ENCODE peak calls at places on chromosome 11, in seven cellular contexts. One of them, this sample, is unnamed.

GRCh38 chr11:44607324-44607962 is 42.0 kb downstream of the CD82 start:
- DNase-seq in choroid plexus epithelial cell: no peak
- DNase-seq in HEK293T: no peak
- DNase-seq in thyroid gland: no peak
- DNase-seq in T47D: no peak
- DNase-seq in DMS 273 treated with DMSO at 0.1 percent for 48 hours: no peak
- DNase-seq in naive B cell: no peak
- DNase-seq in this sample: no peak

GRCh38 chr11:36490026-36490806 is 19.9 kb downstream of the TRAF6 start:
- DNase-seq in naive B cell: no peak
- DNase-seq in T47D: no peak
- DNase-seq in choroid plexus epithelial cell: no peak
- DNase-seq in DMS 273 treated with DMSO at 0.1 percent for 48 hours: no peak
- DNase-seq in HEK293T: no peak
- DNase-seq in thyroid gland: no peak
- DNase-seq in this sample: no peak

GRCh38 chr11:12496181-12497025 is 119.0 kb downstream of the PARVA start:
- DNase-seq in T47D: peak
- DNase-seq in HEK293T: no peak
- DNase-seq in thyroid gland: no peak
- DNase-seq in naive B cell: no peak
- DNase-seq in DMS 273 treated with DMSO at 0.1 percent for 48 hours: no peak
- DNase-seq in choroid plexus epithelial cell: no peak
- DNase-seq in this sample: no peak

GRCh38 chr11:93614111-93614784 is 47.2 kb upstream of the CEP295 start:
- DNase-seq in HEK293T: peak
- DNase-seq in thyroid gland: no peak
- DNase-seq in DMS 273 treated with DMSO at 0.1 percent for 48 hours: no peak
- DNase-seq in choroid plexus epithelial cell: no peak
- DNase-seq in naive B cell: no peak
- DNase-seq in T47D: peak
- DNase-seq in this sample: no peak

GRCh38 chr11:48013269-48013901 is 33.0 kb downstream of the PTPRJ start:
- DNase-seq in choroid plexus epithelial cell: peak
- DNase-seq in naive B cell: peak
- DNase-seq in T47D: no peak
- DNase-seq in thyroid gland: peak
- DNase-seq in DMS 273 treated with DMSO at 0.1 percent for 48 hours: no peak
- DNase-seq in HEK293T: no peak
- DNase-seq in this sample: no peak

GRCh38 chr11:95067042-95067827 is 516 bp downstream of the SRSF8 start:
- DNase-seq in T47D: peak
- DNase-seq in thyroid gland: peak
- DNase-seq in naive B cell: peak
- DNase-seq in choroid plexus epithelial cell: peak
- DNase-seq in DMS 273 treated with DMSO at 0.1 percent for 48 hours: peak
- DNase-seq in HEK293T: peak
- DNase-seq in this sample: peak

GRCh38 chr11:17013548-17014320 is 480 bp downstream of the PLEKHA7 start:
- DNase-seq in HEK293T: peak
- DNase-seq in naive B cell: peak
- DNase-seq in choroid plexus epithelial cell: no peak
- DNase-seq in T47D: peak
- DNase-seq in DMS 273 treated with DMSO at 0.1 percent for 48 hours: no peak
- DNase-seq in thyroid gland: peak
- DNase-seq in this sample: peak

GRCh38 chr11:64619811-64620285 is 28.8 kb downstream of the SLC22A12 start:
- DNase-seq in naive B cell: no peak
- DNase-seq in thyroid gland: peak
- DNase-seq in choroid plexus epithelial cell: peak
- DNase-seq in HEK293T: peak
- DNase-seq in T47D: peak
- DNase-seq in DMS 273 treated with DMSO at 0.1 percent for 48 hours: no peak
- DNase-seq in this sample: no peak

GRCh38 chr11:100774859-100775258 is 87.8 kb downstream of the ARHGAP42 start:
- DNase-seq in T47D: no peak
- DNase-seq in thyroid gland: no peak
- DNase-seq in naive B cell: no peak
- DNase-seq in HEK293T: no peak
- DNase-seq in DMS 273 treated with DMSO at 0.1 percent for 48 hours: no peak
- DNase-seq in choroid plexus epithelial cell: no peak
- DNase-seq in this sample: no peak

GRCh38 chr11:67352546-67353316 is 615 bp downstream of the POLD4 start:
- DNase-seq in thyroid gland: no peak
- DNase-seq in choroid plexus epithelial cell: no peak
- DNase-seq in naive B cell: no peak
- DNase-seq in T47D: peak
- DNase-seq in HEK293T: no peak
- DNase-seq in DMS 273 treated with DMSO at 0.1 percent for 48 hours: no peak
- DNase-seq in this sample: no peak

GRCh38 chr11:94924074-94925031 is 49.0 kb downstream of the CWC15 start:
- DNase-seq in HEK293T: no peak
- DNase-seq in choroid plexus epithelial cell: no peak
- DNase-seq in DMS 273 treated with DMSO at 0.1 percent for 48 hours: no peak
- DNase-seq in T47D: no peak
- DNase-seq in naive B cell: no peak
- DNase-seq in thyroid gland: no peak
- DNase-seq in this sample: no peak

GRCh38 chr11:1763796-1764661 is at the start of gene CTSD:
- DNase-seq in choroid plexus epithelial cell: peak
- DNase-seq in naive B cell: peak
- DNase-seq in thyroid gland: peak
- DNase-seq in HEK293T: peak
- DNase-seq in DMS 273 treated with DMSO at 0.1 percent for 48 hours: no peak
- DNase-seq in T47D: peak
- DNase-seq in this sample: peak

GRCh38 chr11:76048763-76049162 is 157.5 kb downstream of the WNT11 start:
- DNase-seq in choroid plexus epithelial cell: no peak
- DNase-seq in thyroid gland: no peak
- DNase-seq in naive B cell: peak
- DNase-seq in HEK293T: no peak
- DNase-seq in T47D: peak
- DNase-seq in DMS 273 treated with DMSO at 0.1 percent for 48 hours: no peak
- DNase-seq in this sample: no peak

GRCh38 chr11:116986521-116987105 is 111.6 kb downstream of the SIK3 start:
- DNase-seq in choroid plexus epithelial cell: peak
- DNase-seq in thyroid gland: no peak
- DNase-seq in naive B cell: peak
- DNase-seq in HEK293T: no peak
- DNase-seq in DMS 273 treated with DMSO at 0.1 percent for 48 hours: no peak
- DNase-seq in T47D: no peak
- DNase-seq in this sample: peak

GRCh38 chr11:47152953-47153950 is 23.4 kb downstream of the ARFGAP2 start:
- DNase-seq in thyroid gland: peak
- DNase-seq in DMS 273 treated with DMSO at 0.1 percent for 48 hours: peak
- DNase-seq in choroid plexus epithelial cell: peak
- DNase-seq in naive B cell: peak
- DNase-seq in T47D: peak
- DNase-seq in HEK293T: peak
- DNase-seq in this sample: peak

GRCh38 chr11:37905707-37906417 is 1307.8 kb upstream of the RAG2 start:
- DNase-seq in T47D: peak
- DNase-seq in thyroid gland: no peak
- DNase-seq in naive B cell: no peak
- DNase-seq in HEK293T: no peak
- DNase-seq in choroid plexus epithelial cell: no peak
- DNase-seq in DMS 273 treated with DMSO at 0.1 percent for 48 hours: no peak
- DNase-seq in this sample: no peak

This sample was measured in adipocyte.